ENCODE peak calls at places on chromosomes 5 and 9, in four cellular contexts. Z, M, W and T are unnamed samples. For H3K9me3, the result is how much of the 10 kb centered on the place peaks cover.

GRCh38 chr9:98792096-98792490 is 4.3 kb downstream of the ANKS6 start:
- DNase-seq in Z (no peak), M (no peak), W (no peak), T (no peak)

GRCh38 chr5:67808340-67808739 is 407.2 kb upstream of the PIK3R1 start:
- DNase-seq in Z (no peak), M (no peak), W (no peak), T (no peak)

GRCh38 chr5:113806823-113807222 is 293.3 kb downstream of the YTHDC2 start:
- DNase-seq in Z (no peak), M (peak), W (no peak), T (no peak)

GRCh38 chr5:115589043-115589442 is 13.2 kb downstream of the TICAM2 start:
- DNase-seq in Z (no peak), M (no peak), W (no peak), T (no peak)

GRCh38 chr5:149162401-149163084 is 21.2 kb downstream of the ABLIM3 start:
- DNase-seq in Z (no peak), M (no peak), W (no peak), T (no peak)

GRCh38 chr9:21803674-21804048 is 1.2 kb downstream of the MTAP start:
- DNase-seq in Z (no peak), M (no peak), W (no peak), T (no peak)

GRCh38 chr9:107674937-107675277 is 185.3 kb upstream of the KLF4 start:
- DNase-seq in Z (no peak), M (no peak), W (no peak), T (no peak)

GRCh38 chr9:16787724-16788123 is 82.7 kb downstream of the BNC2 start:
- DNase-seq in Z (no peak), M (no peak), W (no peak), T (no peak)

GRCh38 chr9:82206946-82207345 is 218.4 kb downstream of the SPATA31D1 start:
- DNase-seq in Z (no peak), M (no peak), W (no peak), T (no peak)

GRCh38 chr5:131534995-131535394 is 100.0 kb downstream of the RAPGEF6 start:
- DNase-seq in Z (no peak), M (no peak), W (no peak), T (no peak)

GRCh38 chr9:73114958-73115357 is 36.7 kb upstream of the ANXA1 start:
- DNase-seq in Z (no peak), M (no peak), W (no peak), T (no peak)

GRCh38 chr9:127086771-127087170 is 35.7 kb downstream of the ANGPTL2 start:
- DNase-seq in Z (no peak), M (no peak), W (no peak), T (no peak)

GRCh38 chr9:89892920-89893319 is 288.1 kb downstream of the GADD45G start:
- DNase-seq in Z (no peak), M (no peak), W (no peak), T (no peak)

GRCh38 chr9:23820731-23821399 is 5.2 kb downstream of the ELAVL2 start:
- DNase-seq in Z (peak), M (no peak), W (peak), T (no peak)

GRCh38 chr5:80284720-80285119 is 28.9 kb upstream of the SERINC5 start:
- DNase-seq in Z (no peak), M (no peak), W (no peak), T (no peak)

DNA sequence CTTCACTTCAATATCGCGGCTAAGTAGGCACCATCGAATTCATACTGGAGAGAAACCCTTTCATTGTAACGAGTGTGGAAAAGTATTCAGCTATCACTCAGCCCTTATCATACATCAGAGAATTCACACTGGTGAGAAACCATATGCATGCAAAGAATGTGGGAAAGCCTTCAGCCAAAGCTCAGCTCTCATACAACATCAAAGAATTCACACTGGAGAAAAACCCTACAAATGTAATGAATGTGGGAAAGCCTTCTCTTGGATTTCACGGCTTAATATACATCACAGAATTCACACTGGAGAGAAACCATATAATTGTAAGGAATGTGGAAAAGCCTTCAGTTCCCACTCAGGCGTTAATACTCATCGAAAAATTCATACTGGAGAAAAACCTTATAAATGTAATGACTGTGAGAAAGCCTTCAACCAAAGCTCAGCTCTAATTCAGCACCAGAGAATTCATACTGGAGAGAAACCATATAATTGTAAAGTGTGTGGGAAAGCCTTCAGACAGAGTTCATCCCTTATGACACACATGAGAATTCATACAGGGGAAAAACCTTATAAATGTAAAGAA is 9.5 kb downstream of the ZNF879 start:
- DNase-seq in Z (no peak), M (no peak), W (no peak), T (no peak)
- H3K9me3 ChIP-seq in Z (under half), M (half or more), W (half or more), T (half or more)

GRCh38 chr5:96626956-96627355 is 35.2 kb upstream of the CAST start:
- DNase-seq in Z (no peak), M (no peak), W (no peak), T (no peak)

GRCh38 chr5:96627792-96628191 is 34.4 kb upstream of the CAST start:
- DNase-seq in Z (no peak), M (no peak), W (no peak), T (no peak)

GRCh38 chr5:96628406-96628805 is 33.8 kb upstream of the CAST start:
- DNase-seq in Z (no peak), M (no peak), W (no peak), T (no peak)

GRCh38 chr5:96619946-96620345 is 42.2 kb upstream of the CAST start:
- DNase-seq in Z (no peak), M (no peak), W (no peak), T (no peak)

GRCh38 chr5:96624631-96625030 is 37.5 kb upstream of the CAST start:
- DNase-seq in Z (no peak), M (no peak), W (no peak), T (no peak)
- H3K9me3 ChIP-seq in Z (under half), M (under half), W (under half), T (under half)

GRCh38 chr9:114717908-114718486 is 36.0 kb upstream of the TEX48 start:
- DNase-seq in Z (no peak), M (no peak), W (no peak), T (no peak)

GRCh38 chr9:114721491-114722362 is 39.7 kb upstream of the TEX48 start:
- DNase-seq in Z (no peak), M (no peak), W (no peak), T (no peak)

GRCh38 chr9:114719290-114719689 is 37.3 kb upstream of the TEX48 start:
- DNase-seq in Z (no peak), M (no peak), W (no peak), T (no peak)

GRCh38 chr9:114720296-114720695 is 38.3 kb upstream of the TEX48 start:
- DNase-seq in Z (no peak), M (no peak), W (no peak), T (no peak)

DNA sequence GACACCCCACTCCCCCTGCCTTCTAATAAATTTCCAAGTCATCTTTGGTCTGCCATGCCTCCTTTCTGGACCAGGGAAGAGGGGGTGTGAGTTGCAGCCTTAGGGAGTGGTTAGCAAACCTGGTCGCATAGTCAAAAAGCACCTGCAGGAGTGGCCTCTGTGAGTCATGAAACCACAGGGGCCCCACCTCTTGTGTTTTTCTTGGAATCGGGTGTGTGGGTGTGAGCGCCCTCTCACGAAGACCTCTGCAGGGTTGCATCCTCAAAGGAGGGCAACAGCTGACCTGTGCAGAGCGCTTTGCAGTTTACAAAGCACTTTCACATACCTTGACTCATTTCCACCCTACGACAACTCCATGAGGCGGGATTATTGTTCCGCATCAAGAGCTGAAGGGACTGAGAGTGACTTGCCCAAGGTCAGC is 36.8 kb upstream of the TEX48 start:
- DNase-seq in Z (no peak), M (no peak), W (no peak), T (peak)
- H3K9me3 ChIP-seq in Z (under half), M (under half), W (under half), T (under half)

DNA sequence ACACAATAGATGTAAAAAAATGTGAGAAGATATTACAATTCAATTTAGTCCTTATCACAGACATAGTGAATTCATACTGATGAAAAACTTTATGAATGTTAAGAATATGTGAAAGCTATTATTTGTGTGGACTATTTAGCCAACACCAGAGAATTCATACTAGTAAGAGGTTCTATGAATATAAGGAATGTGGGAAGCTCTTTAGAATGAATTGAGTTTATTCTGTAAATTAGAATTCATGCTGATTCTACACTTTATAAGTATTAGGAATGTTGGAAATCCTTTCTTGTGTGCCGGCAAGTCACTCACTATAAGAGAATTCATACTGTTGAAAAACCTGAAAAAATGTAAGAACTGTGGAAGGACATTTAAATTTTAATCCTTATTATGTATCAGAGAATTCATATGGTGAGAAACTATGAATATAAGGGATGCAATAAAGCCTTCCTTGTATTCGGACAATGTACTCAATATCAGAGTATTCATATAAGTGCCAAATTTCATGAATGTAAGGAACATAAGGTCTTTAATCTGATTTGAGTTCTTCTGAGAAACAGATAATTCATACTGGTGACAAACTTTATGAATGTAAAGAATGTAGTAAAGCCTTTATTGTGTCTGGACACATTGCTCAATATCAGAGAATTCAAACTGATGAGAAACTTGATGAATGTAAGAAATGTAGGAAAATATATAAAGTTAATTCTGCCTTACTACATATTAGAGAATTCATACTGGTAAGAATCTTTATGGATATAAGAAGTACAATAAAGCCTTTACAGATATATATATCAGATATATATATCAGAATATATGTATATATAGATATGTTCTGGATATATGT is 21.5 kb upstream of the PCDHA1 start:
- DNase-seq in Z (no peak), M (no peak), W (no peak), T (no peak)
- H3K9me3 ChIP-seq in Z (under half), M (under half), W (half or more), T (under half)

DNA sequence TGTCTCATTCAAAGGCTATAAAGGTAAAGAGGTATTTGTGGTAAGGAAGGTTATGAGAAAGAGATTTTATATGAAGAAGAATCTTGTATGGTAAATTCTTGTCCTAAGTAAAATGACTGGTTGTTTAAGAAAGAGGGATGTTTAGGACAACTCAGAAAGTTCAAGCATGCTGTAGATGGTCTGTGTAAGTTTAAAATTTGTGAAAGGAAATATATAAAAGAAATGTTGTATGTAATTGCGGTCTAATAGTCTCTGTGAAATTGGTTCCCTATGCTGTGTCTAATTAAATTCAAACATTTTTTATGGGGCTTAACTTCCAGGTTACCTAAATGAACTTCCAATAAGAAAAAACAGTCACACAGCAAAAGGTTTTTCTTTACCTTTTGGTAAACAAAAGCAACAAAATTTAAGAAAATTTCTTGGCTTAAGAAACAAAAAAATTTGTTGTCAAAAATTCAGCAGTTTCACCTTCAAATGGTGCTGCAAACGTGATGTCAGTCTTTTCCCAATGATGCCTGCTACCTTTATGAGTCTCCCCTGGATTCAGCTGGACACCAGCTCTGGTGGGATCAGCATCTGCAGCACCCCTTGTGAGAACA is 83.0 kb upstream of the FCN1 start:
- DNase-seq in Z (no peak), M (no peak), W (peak), T (no peak)
- H3K9me3 ChIP-seq in Z (under half), M (under half), W (under half), T (under half)

GRCh38 chr5:166370928-166371690 is 1920.3 kb upstream of the WWC1 start:
- DNase-seq in Z (no peak), M (no peak), W (no peak), T (no peak)

GRCh38 chr5:166369817-166370216 is 1921.6 kb upstream of the WWC1 start:
- DNase-seq in Z (no peak), M (no peak), W (no peak), T (no peak)

GRCh38 chr5:166369326-166369725 is 1922.1 kb upstream of the WWC1 start:
- DNase-seq in Z (no peak), M (no peak), W (no peak), T (no peak)

GRCh38 chr5:166365164-166365563 is 1926.3 kb upstream of the WWC1 start:
- DNase-seq in Z (no peak), M (no peak), W (no peak), T (no peak)

DNA sequence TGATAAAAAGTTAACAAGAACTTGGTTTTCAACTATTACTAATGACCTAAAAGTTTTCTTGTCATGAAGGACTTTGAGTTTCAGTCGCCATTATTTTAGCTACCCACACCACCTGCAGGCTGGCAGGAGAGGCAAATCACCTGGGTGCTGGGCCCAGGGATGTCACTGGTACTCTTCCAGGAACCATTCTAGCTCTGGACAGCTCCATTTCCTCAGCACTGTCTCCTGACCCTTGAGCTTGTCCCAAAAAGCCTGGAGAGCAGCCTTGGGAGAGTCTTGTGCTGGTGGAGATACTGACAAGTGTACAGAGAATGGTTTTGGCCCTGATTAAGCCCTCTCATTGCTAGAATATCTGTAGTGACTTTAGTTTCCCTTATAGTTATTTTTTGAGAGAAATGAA is 1924.1 kb upstream of the WWC1 start:
- DNase-seq in Z (no peak), M (no peak), W (no peak), T (no peak)
- H3K9me3 ChIP-seq in Z (under half), M (under half), W (under half), T (under half)

GRCh38 chr5:141409598-141410306 is 1.9 kb downstream of the PCDHGB6 start:
- DNase-seq in Z (peak), M (no peak), W (no peak), T (no peak)

GRCh38 chr5:141412853-141413539 is at the start of gene PCDHGA10:
- DNase-seq in Z (peak), M (no peak), W (no peak), T (peak)

GRCh38 chr5:141419074-141419880 is 1.6 kb upstream of the PCDHGA11 start:
- DNase-seq in Z (peak), M (no peak), W (no peak), T (no peak)

GRCh38 chr5:141411575-141411974 is 1.2 kb upstream of the PCDHGA10 start:
- DNase-seq in Z (no peak), M (no peak), W (no peak), T (no peak)

GRCh38 chr5:141413540-141414069 is 818 bp downstream of the PCDHGA10 start:
- DNase-seq in Z (peak), M (no peak), W (no peak), T (no peak)
- H3K9me3 ChIP-seq in Z (under half), M (under half), W (half or more), T (under half)

DNA sequence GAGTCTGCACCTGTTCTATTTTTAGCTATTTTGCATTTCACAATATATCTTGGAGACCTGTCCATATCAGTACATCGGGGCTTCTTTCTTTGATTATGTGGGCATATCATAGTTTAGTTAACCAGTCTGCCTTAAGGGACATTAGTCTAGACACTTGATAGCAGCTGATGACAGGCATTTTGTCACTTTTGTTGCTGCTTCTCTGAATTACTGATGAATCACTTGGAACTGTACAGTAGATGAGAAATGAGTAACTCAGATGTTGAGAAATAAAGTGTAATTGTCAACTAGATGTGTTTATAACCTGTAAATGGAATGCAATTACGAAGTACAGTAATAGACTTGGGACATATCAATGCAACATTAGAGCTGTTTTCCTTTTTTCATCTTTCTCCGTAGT is 7.1 kb downstream of the ZFP2 start:
- DNase-seq in Z (no peak), M (no peak), W (no peak), T (no peak)
- H3K9me3 ChIP-seq in Z (under half), M (under half), W (under half), T (under half)

DNA sequence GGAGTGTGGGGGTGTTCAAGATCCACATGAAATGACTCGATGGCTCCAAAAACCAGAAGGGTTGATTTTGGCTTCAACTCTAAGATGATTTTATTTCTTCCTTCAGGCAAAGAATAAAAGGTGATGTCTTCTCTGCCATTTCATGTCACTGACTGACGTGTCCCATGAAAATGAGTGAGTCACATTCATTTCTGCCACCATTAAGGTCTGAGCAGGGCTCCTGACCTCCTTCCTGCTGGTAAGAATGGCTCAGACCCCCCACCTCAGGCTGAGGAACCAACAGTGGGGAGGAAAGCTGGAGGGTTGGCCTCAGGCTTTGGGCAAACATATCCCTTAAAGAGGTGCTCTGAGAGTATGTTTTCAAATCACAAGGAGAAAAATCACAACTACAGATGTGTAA is 53.9 kb upstream of the ZNF354A start:
- DNase-seq in Z (no peak), M (no peak), W (no peak), T (no peak)
- H3K9me3 ChIP-seq in Z (under half), M (under half), W (under half), T (under half)

GRCh38 chr5:150945947-150946346 is 41.2 kb upstream of the ZNF300 start:
- DNase-seq in Z (no peak), M (no peak), W (no peak), T (no peak)

GRCh38 chr5:150948539-150948938 is 43.8 kb upstream of the ZNF300 start:
- DNase-seq in Z (no peak), M (no peak), W (no peak), T (no peak)

GRCh38 chr5:150946351-150946905 is 41.6 kb upstream of the ZNF300 start:
- DNase-seq in Z (peak), M (peak), W (peak), T (no peak)

DNA sequence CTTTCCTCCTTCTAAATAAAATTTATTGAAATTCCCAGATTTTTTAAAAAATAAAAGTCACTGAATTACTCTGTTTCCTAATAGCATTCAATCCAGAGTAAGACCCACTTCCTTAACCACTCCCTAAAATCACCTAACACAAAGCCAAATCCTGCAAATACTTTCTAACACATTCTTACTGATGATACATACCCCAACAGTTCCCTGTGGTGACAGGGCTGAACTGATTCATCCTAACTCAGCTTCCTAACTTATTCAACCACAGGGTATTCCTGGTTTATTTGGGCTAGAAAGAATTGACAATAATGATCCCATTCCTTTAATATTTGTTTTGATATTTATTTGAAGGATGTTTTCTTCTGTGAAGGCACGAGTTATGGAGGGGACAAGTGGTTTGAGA is 40.7 kb upstream of the ZNF300 start:
- DNase-seq in Z (no peak), M (no peak), W (no peak), T (no peak)
- H3K9me3 ChIP-seq in Z (under half), M (under half), W (under half), T (under half)